ENCODE peak calls at places on chromosomes 12 and 14, in six cellular contexts. L is pancreas, P is IMR-90, G is upper lobe of right lung, V is neural progenitor cell, U is spleen. B is an unnamed sample. For H3K9me3, the result is how much of the 10 kb centered on the place peaks cover.

GRCh38 chr12:112112423-112113132 is 4.0 kb upstream of the NAA25 start:
- DNase-seq in L (no peak), P (no peak), G (no peak), V (no peak), U (no peak), B (no peak)

GRCh38 chr12:51441583-51441982 is 17.0 kb downstream of the SLC4A8 start:
- DNase-seq in L (no peak), P (peak), G (no peak), V (no peak), U (no peak), B (no peak)

GRCh38 chr12:105069936-105070702 is 14.1 kb downstream of the ALDH1L2 start:
- DNase-seq in L (no peak), P (no peak), G (no peak), V (no peak), U (no peak), B (no peak)

GRCh38 chr12:88247241-88247643 is 105.1 kb downstream of the TMTC3 start:
- DNase-seq in L (no peak), P (peak), G (no peak), V (no peak), U (no peak), B (no peak)

GRCh38 chr12:4355150-4355842 is 24.2 kb downstream of the FGF23 start:
- DNase-seq in L (no peak), P (no peak), G (no peak), V (no peak), U (no peak), B (no peak)

GRCh38 chr12:96327346-96327745 is 72.9 kb downstream of the CDK17 start:
- DNase-seq in L (no peak), P (no peak), G (no peak), V (no peak), U (peak), B (no peak)

GRCh38 chr14:51844482-51844881 is 15.9 kb upstream of the GNG2 start:
- DNase-seq in L (no peak), P (no peak), G (no peak), V (no peak), U (no peak), B (no peak)

GRCh38 chr12:121784460-121784859 is 9.0 kb downstream of the RHOF start:
- DNase-seq in L (no peak), P (peak), G (no peak), V (no peak), U (no peak), B (no peak)

GRCh38 chr12:1811281-1811947 is 9.0 kb upstream of the LRTM2 start:
- DNase-seq in L (no peak), P (peak), G (no peak), V (no peak), U (peak), B (peak)

GRCh38 chr12:79512068-79512467 is 178.7 kb downstream of the PAWR start:
- DNase-seq in L (no peak), P (no peak), G (no peak), V (peak), U (no peak), B (no peak)

GRCh38 chr12:30425445-30425844 is 270.2 kb downstream of the IPO8 start:
- DNase-seq in L (no peak), P (no peak), G (no peak), V (no peak), U (no peak), B (no peak)

GRCh38 chr14:30988509-30988908 is 36.9 kb upstream of the AP4S1 start:
- DNase-seq in L (no peak), P (peak), G (no peak), V (no peak), U (no peak), B (no peak)

GRCh38 chr12:124700810-124701594 is 133.6 kb upstream of the NCOR2 start:
- DNase-seq in L (no peak), P (peak), G (peak), V (peak), U (no peak), B (no peak)

GRCh38 chr14:69610859-69611263 is 535 bp upstream of the SUSD6 start:
- DNase-seq in L (peak), P (no peak), G (no peak), V (peak), U (no peak), B (no peak)

GRCh38 chr14:100274250-100274649 is 32.0 kb downstream of the SLC25A29 start:
- DNase-seq in L (no peak), P (no peak), G (no peak), V (no peak), U (no peak), B (no peak)

GRCh38 chr14:56328021-56328420 is 209.8 kb downstream of the PELI2 start:
- DNase-seq in L (no peak), P (no peak), G (no peak), V (no peak), U (no peak), B (no peak)

GRCh38 chr14:56325251-56325839 is 207.1 kb downstream of the PELI2 start:
- DNase-seq in L (no peak), P (peak), G (no peak), V (no peak), U (no peak), B (no peak)

GRCh38 chr14:56322531-56322930 is 204.3 kb downstream of the PELI2 start:
- DNase-seq in L (no peak), P (peak), G (no peak), V (no peak), U (no peak), B (no peak)

DNA sequence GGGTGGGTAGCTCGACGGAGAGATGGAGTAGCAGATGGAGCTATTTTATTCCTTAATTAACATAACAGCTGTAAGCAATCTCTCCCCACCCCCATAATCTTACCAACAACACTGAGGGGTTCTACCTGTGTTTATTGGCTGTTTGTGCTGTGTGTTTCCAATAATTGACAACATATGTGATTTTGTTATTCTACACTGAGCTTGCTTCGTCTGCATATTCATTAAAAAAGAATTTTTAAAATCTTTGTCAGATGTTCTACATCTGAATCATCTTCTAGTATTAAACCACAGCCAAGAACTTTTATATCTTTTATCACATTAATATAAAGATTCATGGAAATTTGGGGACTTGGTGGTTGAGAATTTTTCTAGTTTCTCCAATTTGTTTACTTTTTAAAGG is 206.6 kb downstream of the PELI2 start:
- DNase-seq in L (no peak), P (peak), G (no peak), V (no peak), U (no peak), B (no peak)
- H3K4me3 ChIP-seq in L (no peak), P (no peak), G (no peak), V (no peak), U (no peak), B (no peak)

DNA sequence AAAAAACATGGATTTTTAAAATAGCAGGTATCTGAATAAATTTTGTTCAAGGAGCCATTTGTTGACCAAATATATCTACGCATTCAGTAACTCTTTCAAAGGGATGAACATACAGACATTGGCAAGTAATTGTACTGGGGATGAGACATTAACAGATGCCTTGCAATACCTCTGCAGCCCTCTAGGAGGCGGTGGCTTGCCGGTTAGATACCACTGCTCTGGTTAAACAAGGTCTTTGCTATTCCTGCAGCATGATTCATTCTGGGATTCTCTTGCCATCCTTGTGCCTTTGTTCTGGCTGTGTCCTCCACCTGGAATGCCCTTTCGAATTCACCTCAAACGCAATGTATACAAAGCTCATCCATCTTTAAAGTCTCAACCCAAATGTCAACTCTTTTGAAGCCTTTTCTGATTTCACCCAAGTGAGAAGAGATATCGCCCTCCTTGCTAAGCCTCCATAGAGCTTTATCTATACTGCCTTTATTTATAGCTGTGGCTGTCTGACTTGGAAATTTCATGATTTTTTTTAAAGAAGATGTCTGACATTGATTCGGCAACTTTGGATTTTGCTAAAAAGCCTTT is 131.0 kb upstream of the SRRM4 start:
- DNase-seq in L (peak), P (no peak), G (no peak), V (peak), U (no peak), B (no peak)
- H3K9me3 ChIP-seq in L (under half), P (under half), G (under half), V (under half), U (under half), B (under half)

GRCh38 chr14:105486333-105486973 is at the start of gene CRIP1:
- DNase-seq in L (no peak), P (no peak), G (no peak), V (no peak), U (no peak), B (no peak)

GRCh38 chr14:105488781-105489606 is 2.1 kb upstream of the TEDC1 start:
- DNase-seq in L (peak), P (no peak), G (no peak), V (peak), U (no peak), B (no peak)

GRCh38 chr14:105487986-105488777 is 1.5 kb downstream of the CRIP1 start:
- DNase-seq in L (peak), P (no peak), G (no peak), V (no peak), U (no peak), B (no peak)

GRCh38 chr14:105486974-105487448 is 325 bp downstream of the CRIP1 start:
- DNase-seq in L (no peak), P (no peak), G (no peak), V (peak), U (peak), B (no peak)

GRCh38 chr14:105487449-105487985 is 831 bp downstream of the CRIP1 start:
- DNase-seq in L (no peak), P (no peak), G (peak), V (peak), U (peak), B (peak)
- H3K4me3 ChIP-seq in L (peak), P (no peak), G (peak), V (peak), U (peak), B (peak)

GRCh38 chr12:133231001-133231400 is 4.7 kb downstream of the ANHX start:
- DNase-seq in L (no peak), P (no peak), G (no peak), V (no peak), U (no peak), B (no peak)
- H3K9me3 ChIP-seq in L (under half), P (half or more), G (under half), V (under half), U (under half), B (under half)

B was measured in CD8-positive, alpha-beta memory T cell.